ENCODE peak calls at places on chromosomes 16 and 17, in eight cellular contexts. J, S, G, O, C, F, N and A are unnamed samples.

GRCh38 chr16:27321013-27321960 is 7.5 kb downstream of the IL4R start:
- DNase-seq in N (no peak), C (peak), S (peak), F (no peak), G (no peak), O (peak), J (no peak), A (no peak)

GRCh38 chr17:58529275-58529674 is 14.8 kb upstream of the MTMR4 start:
- DNase-seq in G (no peak), S (no peak), O (no peak), C (peak), F (no peak), J (peak), N (no peak), A (no peak)

GRCh38 chr17:58531661-58532554 is 17.5 kb upstream of the MTMR4 start:
- DNase-seq in S (no peak), F (no peak), G (no peak), O (no peak), J (peak), C (peak), N (peak), A (no peak)

GRCh38 chr17:74893936-74894671 is 671 bp upstream of the FADS6 start:
- DNase-seq in J (no peak), N (no peak), C (no peak), S (no peak), G (no peak), O (no peak), F (no peak), A (no peak)

GRCh38 chr17:68972119-68972704 is 17.0 kb upstream of the ABCA8 start:
- DNase-seq in S (peak), N (peak), G (no peak), F (no peak), O (no peak), J (peak), C (no peak), A (peak)

GRCh38 chr17:80096531-80097306 is 4.7 kb upstream of the GAA start:
- DNase-seq in F (no peak), J (no peak), N (no peak), O (no peak), G (no peak), C (no peak), S (no peak), A (no peak)

GRCh38 chr16:89120281-89120680 is 26.6 kb downstream of the ACSF3 start:
- DNase-seq in C (no peak), S (no peak), J (no peak), G (no peak), O (no peak), N (no peak), F (no peak), A (no peak)

GRCh38 chr17:72922223-72922622 is 170.3 kb downstream of the SLC39A11 start:
- DNase-seq in F (no peak), J (no peak), S (no peak), O (no peak), C (no peak), G (no peak), N (no peak), A (no peak)

GRCh38 chr16:63617990-63618763 is 1503.7 kb downstream of the CDH11 start:
- DNase-seq in J (no peak), C (no peak), N (no peak), G (no peak), F (no peak), S (no peak), O (peak), A (no peak)

GRCh38 chr17:46192484-46193245 is 564 bp downstream of the KANSL1 start:
- DNase-seq in N (peak), C (peak), J (peak), G (peak), S (peak), O (peak), F (peak), A (peak)

GRCh38 chr16:75477680-75478473 is 13.4 kb upstream of the TMEM170A start:
- DNase-seq in J (no peak), G (no peak), O (no peak), N (no peak), F (no peak), C (no peak), S (no peak), A (no peak)

GRCh38 chr17:32349503-32349853 is 479 bp upstream of the ZNF207 start:
- DNase-seq in G (no peak), F (peak), C (no peak), O (no peak), S (no peak), N (no peak), J (peak), A (no peak)

GRCh38 chr16:1157639-1158455 is 4.9 kb downstream of the CACNA1H start:
- DNase-seq in N (no peak), J (no peak), O (no peak), G (no peak), F (no peak), S (no peak), C (no peak), A (no peak)

GRCh38 chr17:71084219-71084618 is 914.9 kb downstream of the KCNJ2 start:
- DNase-seq in S (peak), C (no peak), F (no peak), J (peak), G (no peak), O (peak), N (peak), A (peak)

GRCh38 chr17:65848751-65849150 is 287.3 kb upstream of the AXIN2 start:
- DNase-seq in C (no peak), F (no peak), J (no peak), O (no peak), G (no peak), N (no peak), S (no peak), A (no peak)

GRCh38 chr17:76498886-76499667 is 2.1 kb downstream of the RHBDF2 start:
- DNase-seq in G (no peak), F (no peak), N (no peak), O (peak), J (no peak), S (no peak), C (no peak), A (no peak)

GRCh38 chr17:8123695-8124349 is at the start of gene HES7:
- DNase-seq in G (no peak), O (no peak), J (peak), F (no peak), N (peak), C (no peak), S (no peak), A (peak)

GRCh38 chr16:1972490-1972877 is 631 bp downstream of the TBL3 start:
- DNase-seq in F (no peak), O (no peak), N (no peak), J (peak), G (no peak), S (no peak), C (no peak), A (no peak)

GRCh38 chr16:69187387-69187890 is 475 bp downstream of the SNTB2 start:
- DNase-seq in C (peak), O (no peak), J (peak), G (no peak), F (no peak), N (peak), S (no peak), A (peak)

GRCh38 chr17:69967910-69968411 is 107.1 kb upstream of the KCNJ16 start:
- DNase-seq in G (no peak), S (peak), O (peak), J (no peak), F (no peak), N (no peak), C (no peak), A (no peak)

GRCh38 chr16:349211-349610 is 3.3 kb downstream of the AXIN1 start:
- DNase-seq in G (no peak), F (no peak), C (peak), S (no peak), N (no peak), J (peak), O (peak), A (no peak)

GRCh38 chr16:75261590-75262078 is 10.2 kb upstream of the BCAR1 start:
- DNase-seq in O (no peak), G (no peak), C (no peak), F (no peak), N (no peak), S (no peak), J (no peak), A (peak)

GRCh38 chr17:72852267-72852945 is 240.1 kb downstream of the SLC39A11 start:
- DNase-seq in F (no peak), N (no peak), O (no peak), G (peak), C (no peak), J (no peak), S (no peak), A (no peak)

GRCh38 chr17:58040386-58040785 is 33.3 kb upstream of the SRSF1 start:
- DNase-seq in N (no peak), G (no peak), S (no peak), J (no peak), O (no peak), F (no peak), C (peak), A (no peak)

GRCh38 chr17:2282297-2282873 is 21.2 kb downstream of the SMG6 start:
- DNase-seq in G (peak), N (no peak), O (peak), F (no peak), S (peak), J (peak), C (no peak), A (peak)

GRCh38 chr16:47905771-47906170 is 250.0 kb downstream of the ABCC12 start:
- DNase-seq in J (no peak), N (no peak), S (peak), C (no peak), F (no peak), O (peak), G (peak), A (no peak)

GRCh38 chr16:17177968-17178880 is 292.5 kb downstream of the XYLT1 start:
- DNase-seq in C (no peak), G (no peak), S (peak), F (no peak), N (no peak), O (no peak), J (peak), A (no peak)

GRCh38 chr16:55035037-55035436 is 104.4 kb downstream of the IRX5 start:
- DNase-seq in S (no peak), C (no peak), J (peak), F (peak), N (peak), G (no peak), O (peak), A (peak)

GRCh38 chr17:50909765-50910661 is 43.9 kb upstream of the TOB1 start:
- DNase-seq in N (no peak), G (no peak), J (no peak), F (peak), O (no peak), S (no peak), C (no peak), A (no peak)

GRCh38 chr16:47196457-47196856 is 52.7 kb upstream of the NETO2 start:
- DNase-seq in S (no peak), N (no peak), J (no peak), G (no peak), F (no peak), O (no peak), C (no peak), A (no peak)

GRCh38 chr17:68598545-68598961 is 2.6 kb downstream of the FAM20A start:
- DNase-seq in G (no peak), N (no peak), C (no peak), J (no peak), S (no peak), F (no peak), O (no peak), A (no peak)

GRCh38 chr17:67559381-67559966 is 158.3 kb upstream of the NOL11 start:
- DNase-seq in O (no peak), N (no peak), G (no peak), F (no peak), C (peak), S (no peak), J (no peak), A (no peak)

GRCh38 chr17:290626-291025 is 62.0 kb downstream of the RPH3AL start:
- DNase-seq in G (no peak), F (no peak), O (no peak), S (no peak), J (no peak), N (no peak), C (peak), A (no peak)

GRCh38 chr17:28494445-28495188 is 11.5 kb upstream of the FOXN1 start:
- DNase-seq in C (peak), N (peak), G (no peak), S (peak), O (peak), F (peak), J (peak), A (peak)

GRCh38 chr16:57304169-57305061 is 19.9 kb upstream of the PLLP start:
- DNase-seq in G (no peak), J (no peak), C (peak), O (peak), S (peak), N (no peak), F (no peak), A (peak)

GRCh38 chr17:80678621-80679020 is 134.0 kb downstream of the RPTOR start:
- DNase-seq in N (peak), C (peak), J (peak), F (peak), G (peak), S (peak), O (peak), A (no peak)